ENCODE peak calls at places on chromosome 16, in six cellular contexts. H is K562, E is IMR-90, V is GM12891, A is H54, N is upper lobe of left lung. B is an unnamed sample.

GRCh38 chr16:53643474-53643873 is 60.2 kb downstream of the RPGRIP1L start:
- DNase-seq in N (no peak), A (no peak), H (no peak), V (no peak), E (no peak), B (no peak)

GRCh38 chr16:55640714-55641327 is 15.0 kb upstream of the SLC6A2 start:
- DNase-seq in E (no peak), V (no peak), H (no peak), A (no peak), N (no peak), B (peak; percentile 74)

GRCh38 chr16:50696575-50697420 is 3.4 kb downstream of the NOD2 start:
- DNase-seq in V (no peak), E (peak; percentile 26), H (peak; percentile 73), N (peak; percentile 97), A (peak; percentile 81), B (no peak)

GRCh38 chr16:67014641-67015315 is 14.2 kb upstream of the CBFB start:
- DNase-seq in N (no peak), V (no peak), A (no peak), E (no peak), H (no peak), B (no peak)

GRCh38 chr16:6218855-6219254 is 1113.8 kb upstream of the RBFOX1 start:
- DNase-seq in V (no peak), N (no peak), E (no peak), H (no peak), A (no peak), B (no peak)

GRCh38 chr16:57667069-57667525 is 1.0 kb upstream of the ADGRG3 start:
- DNase-seq in N (no peak), E (no peak), V (no peak), H (no peak), A (no peak), B (no peak)

GRCh38 chr16:77414752-77415231 is 20.0 kb downstream of the ADAMTS18 start:
- DNase-seq in E (no peak), N (no peak), H (no peak), A (no peak), V (no peak), B (no peak)

GRCh38 chr16:48542020-48542473 is 67.9 kb downstream of the N4BP1 start:
- DNase-seq in V (no peak), H (no peak), A (no peak), N (peak; percentile 69), E (peak; percentile 54), B (peak; percentile 84)

GRCh38 chr16:20023190-20023589 is 50.5 kb downstream of the GPR139 start:
- DNase-seq in E (peak; percentile 17), V (no peak), H (peak; percentile 22), N (no peak), A (no peak), B (no peak)

GRCh38 chr16:28497386-28497785 is 2.9 kb downstream of the APOBR start:
- DNase-seq in E (no peak), V (no peak), H (no peak), N (no peak), A (no peak), B (no peak)

GRCh38 chr16:81532491-81533174 is 88.0 kb downstream of the CMIP start:
- DNase-seq in H (no peak), A (no peak), V (no peak), N (no peak), E (no peak), B (no peak)

GRCh38 chr16:87407511-87408112 is 15.5 kb downstream of the MAP1LC3B start:
- DNase-seq in H (no peak), E (no peak), V (no peak), A (no peak), N (peak; percentile 81), B (no peak)

GRCh38 chr16:85998868-85999729 is 100.1 kb downstream of the IRF8 start:
- DNase-seq in N (no peak), A (no peak), E (no peak), V (no peak), H (no peak), B (no peak)

GRCh38 chr16:19840524-19841110 is 44.0 kb downstream of the GPRC5B start:
- DNase-seq in V (no peak), A (no peak), E (no peak), H (peak; percentile 9), N (no peak), B (no peak)

GRCh38 chr16:71867934-71868333 is 16.0 kb downstream of the ZNF821 start:
- DNase-seq in H (no peak), E (no peak), A (no peak), N (no peak), V (no peak), B (no peak)

GRCh38 chr16:73890524-73891500 is 405.8 kb upstream of the PSMD7 start:
- DNase-seq in A (no peak), E (peak; percentile 4), V (no peak), H (no peak), N (no peak), B (no peak)

GRCh38 chr16:11238272-11239202 is 17.5 kb downstream of the SOCS1 start:
- DNase-seq in A (no peak), V (no peak), E (no peak), N (no peak), H (peak; percentile 95), B (no peak)

GRCh38 chr16:23448392-23448791 is 4.6 kb downstream of the COG7 start:
- DNase-seq in N (no peak), V (no peak), E (peak; percentile 52), H (no peak), A (no peak), B (no peak)

GRCh38 chr16:53773881-53774280 is 69.9 kb downstream of the FTO start:
- DNase-seq in E (no peak), N (no peak), V (no peak), H (no peak), A (no peak), B (no peak)

GRCh38 chr16:11742041-11742535 is 569 bp downstream of the TXNDC11 start:
- DNase-seq in E (no peak), N (peak; percentile 56), A (peak; percentile 31), V (peak; percentile 38), H (peak; percentile 58), B (no peak)

GRCh38 chr16:80341242-80341641 is 199.6 kb upstream of the DYNLRB2 start:
- DNase-seq in A (no peak), E (no peak), N (no peak), H (no peak), V (no peak), B (no peak)

GRCh38 chr16:56038564-56039098 is 152.7 kb upstream of the GNAO1 start:
- DNase-seq in N (no peak), E (no peak), A (no peak), H (peak; percentile 22), V (no peak), B (no peak)

GRCh38 chr16:11229906-11230305 is 26.1 kb downstream of the SOCS1 start:
- DNase-seq in A (no peak), E (no peak), V (no peak), N (no peak), H (no peak), B (no peak)

GRCh38 chr16:87844374-87844733 is 25.0 kb downstream of the SLC7A5 start:
- DNase-seq in V (no peak), E (peak; percentile 35), N (no peak), A (no peak), H (no peak), B (no peak)

GRCh38 chr16:83906690-83907089 is 7.8 kb downstream of the MLYCD start:
- DNase-seq in E (peak; percentile 31), H (no peak), N (no peak), V (no peak), A (no peak), B (no peak)

GRCh38 chr16:22318690-22319358 is 21.6 kb downstream of the POLR3E start:
- DNase-seq in V (no peak), H (peak; percentile 52), E (peak; percentile 22), A (peak; percentile 51), N (no peak), B (no peak)

GRCh38 chr16:86069736-86070298 is 170.9 kb downstream of the IRF8 start:
- DNase-seq in N (no peak), A (no peak), E (no peak), V (no peak), H (no peak), B (no peak)

GRCh38 chr16:86343111-86343642 is 167.2 kb upstream of the FOXF1 start:
- DNase-seq in N (peak; percentile 37), E (peak; percentile 89), A (no peak), V (no peak), H (no peak), B (peak; percentile 94)

GRCh38 chr16:70579648-70580630 is 56.3 kb downstream of the SF3B3 start:
- DNase-seq in H (peak; percentile 61), V (no peak), N (peak; percentile 66), A (no peak), E (no peak), B (no peak)

GRCh38 chr16:30065112-30065942 is at the start of gene ALDOA:
- DNase-seq in E (peak; percentile 98), A (peak; percentile 90), N (peak; percentile 98), V (peak; percentile 94), H (peak; percentile 99), B (no peak)
- TF ChIP-seq POLR2A in E (peak; percentile 99), A (peak; percentile 94), N (peak; percentile 98), V (peak; percentile 82), H (peak; percentile 99), B (peak; percentile 97)

DNA sequence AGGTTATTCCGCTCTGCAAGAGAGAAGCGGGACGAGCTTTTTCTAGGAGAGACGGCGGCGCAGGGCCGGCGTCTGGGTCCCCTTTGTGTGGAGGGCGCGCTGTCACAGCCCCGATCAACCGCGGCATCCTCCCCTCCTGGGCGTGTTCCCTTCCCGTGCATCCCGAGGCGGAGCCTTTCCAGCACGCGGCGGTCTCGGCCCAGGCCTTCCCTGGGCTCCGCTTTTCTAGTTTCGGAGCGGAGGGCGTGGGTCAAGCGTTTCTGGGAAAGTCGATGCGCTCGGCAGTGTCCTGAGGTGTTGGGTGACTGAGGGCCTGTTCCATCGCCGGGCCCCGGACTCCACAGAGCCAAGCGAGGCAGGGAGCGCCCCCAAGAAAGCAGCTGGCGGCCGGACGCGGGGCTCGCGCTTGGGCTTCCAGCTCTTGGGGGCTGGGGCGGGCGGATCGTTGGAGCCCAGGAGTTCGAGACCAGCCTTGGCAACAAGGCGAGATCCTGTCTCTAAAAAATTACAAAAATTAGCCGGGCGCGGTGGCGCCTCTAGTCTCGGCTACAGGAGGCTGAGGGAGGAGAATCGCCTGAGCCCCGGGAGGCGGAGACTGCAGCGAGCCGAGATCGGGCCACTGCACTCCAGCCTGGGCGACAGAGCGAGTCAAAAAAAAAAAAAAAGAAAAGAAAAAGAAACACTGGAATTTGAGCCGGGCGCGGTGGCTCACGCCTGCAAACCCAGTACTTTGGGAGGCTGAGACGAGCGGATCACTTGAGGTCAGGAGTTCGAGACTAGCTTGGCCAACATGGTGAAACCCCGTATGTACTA is 825 bp downstream of the IFT140 start:
- DNase-seq in E (no peak), H (peak; percentile 20), N (no peak), V (no peak), A (no peak), B (no peak)
- TF ChIP-seq POLR2A in E (no peak), H (peak; percentile 19), N (no peak), V (no peak), A (no peak), B (no peak)

DNA sequence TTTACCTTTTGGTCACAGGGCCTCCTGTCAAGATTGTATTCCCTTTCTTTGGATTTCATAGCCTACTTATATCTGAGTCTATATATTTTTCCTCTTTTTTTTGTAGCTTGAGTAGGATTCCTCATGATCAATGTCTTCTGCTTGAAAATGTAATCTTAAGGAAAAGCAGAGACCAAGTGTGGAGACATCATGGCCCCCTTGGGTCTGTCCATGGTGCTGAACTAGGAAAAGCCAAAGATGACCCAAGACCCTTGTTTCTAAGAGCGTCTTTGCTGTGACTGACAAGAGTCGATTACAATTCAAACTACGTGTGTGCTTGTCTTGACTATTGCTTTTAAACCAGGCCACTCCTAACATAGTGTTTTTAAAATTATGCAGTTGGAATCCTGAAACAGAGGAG is 390.5 kb downstream of the SHISA9 start:
- DNase-seq in V (no peak), H (peak; percentile 6), E (no peak), N (no peak), A (no peak), B (no peak)
- TF ChIP-seq POLR2A in V (no peak), H (no peak), E (no peak), N (no peak), A (no peak), B (no peak)

GRCh38 chr16:89155851-89156739 is 15.5 kb upstream of the CDH15 start:
- DNase-seq in A (no peak), E (no peak), N (no peak), H (no peak), V (no peak), B (no peak)
- TF ChIP-seq POLR2A in A (no peak), E (no peak), N (no peak), H (no peak), V (no peak), B (no peak)